ENCODE peak calls at places on chromosomes 16 and 17, in four cellular contexts. Z is stimulated activated CD4-positive, alpha-beta T cell treated with anti-CD3 and anti-CD28 coated beads, TNF-alpha, amount 100 ng/mL, for 48 hours; C is kidney epithelial cell; K is SHP77 treated with DMSO at 0.1 percent for 48 hours. D is an unnamed sample.

GRCh38 chr17:2975469-2975958 is 87.9 kb downstream of the OR1D5 start:
- DNase-seq in Z (no peak), C (no peak), K (peak), D (peak)

GRCh38 chr17:28970879-28971278 is 19.6 kb upstream of the PHF12 start:
- DNase-seq in Z (no peak), C (no peak), K (no peak), D (no peak)

GRCh38 chr17:65064452-65065019 is 8.0 kb upstream of the GNA13 start:
- DNase-seq in Z (no peak), C (peak), K (peak), D (no peak)

GRCh38 chr16:59684911-59685310 is 950.8 kb upstream of the GOT2 start:
- DNase-seq in Z (no peak), C (no peak), K (no peak), D (no peak)

GRCh38 chr16:4323845-4324478 is 8.1 kb downstream of the GLIS2 start:
- DNase-seq in Z (no peak), C (no peak), K (no peak), D (no peak)

GRCh38 chr17:43935204-43935925 is 6.9 kb downstream of the PPY start:
- DNase-seq in Z (no peak), C (no peak), K (no peak), D (no peak)

GRCh38 chr17:44785921-44786320 is 27.1 kb downstream of the ADAM11 start:
- DNase-seq in Z (no peak), C (no peak), K (no peak), D (no peak)

GRCh38 chr16:23382279-23382678 is 70.7 kb downstream of the COG7 start:
- DNase-seq in Z (no peak), C (no peak), K (no peak), D (no peak)

GRCh38 chr17:18186271-18186982 is 2.8 kb downstream of the ALKBH5 start:
- DNase-seq in Z (no peak), C (no peak), K (no peak), D (no peak)

GRCh38 chr17:17433260-17433659 is 43.5 kb upstream of the MED9 start:
- DNase-seq in Z (no peak), C (no peak), K (no peak), D (no peak)